ENCODE peak calls at places on chromosomes 11 and 22, in ten cellular contexts. W, C, U, G, O, X, M, D, T and R are unnamed samples.

GRCh38 chr11:221998-222789 is 13.9 kb downstream of the SIRT3 start:
- DNase-seq in W (no peak), C (no peak), U (no peak), G (no peak), O (no peak), X (no peak), M (no peak), D (no peak), T (no peak), R (no peak)

GRCh38 chr11:7630002-7630401 is 43.3 kb downstream of the CYB5R2 start:
- DNase-seq in W (no peak), C (no peak), U (no peak), G (no peak), O (no peak), X (no peak), M (no peak), D (no peak), T (no peak), R (no peak)

GRCh38 chr22:49450521-49450920 is 377.2 kb downstream of the BRD1 start:
- DNase-seq in W (no peak), C (no peak), U (no peak), G (no peak), O (no peak), X (no peak), M (no peak), D (no peak), T (no peak), R (no peak)

GRCh38 chr11:21446939-21447590 is 745.8 kb upstream of the ANO5 start:
- DNase-seq in W (no peak), C (no peak), U (no peak), G (no peak), O (no peak), X (no peak), M (no peak), D (no peak), T (no peak), R (no peak)

GRCh38 chr11:124586247-124586860 is 16.6 kb downstream of the OR8A1 start:
- DNase-seq in W (no peak), C (peak), U (peak), G (peak), O (no peak), X (no peak), M (peak), D (no peak), T (peak), R (no peak)

GRCh38 chr11:134572741-134573675 is 161.0 kb upstream of the B3GAT1 start:
- DNase-seq in W (no peak), C (no peak), U (no peak), G (no peak), O (no peak), X (no peak), M (no peak), D (no peak), T (no peak), R (no peak)

GRCh38 chr22:19361501-19362103 is 69.9 kb downstream of the HIRA start:
- DNase-seq in W (no peak), C (peak), U (no peak), G (no peak), O (no peak), X (no peak), M (no peak), D (no peak), T (no peak), R (no peak)

GRCh38 chr22:33654173-33654890 is 265.9 kb downstream of the LARGE1 start:
- DNase-seq in W (no peak), C (no peak), U (no peak), G (peak), O (no peak), X (no peak), M (peak), D (no peak), T (no peak), R (no peak)